ENCODE peak calls at places on chromosomes 5 and 9, in nine cellular contexts. One of them, this sample, is unnamed.

GRCh38 chr5:156406023-156406422 is 79.1 kb downstream of the SGCD start:
- DNase-seq in foreskin keratinocyte: no peak
- DNase-seq in astrocyte: no peak
- DNase-seq in D721Med: no peak
- DNase-seq in foreskin fibroblast: no peak
- DNase-seq in astrocyte of the spinal cord: no peak
- DNase-seq in endothelial cell: no peak
- DNase-seq in neural crest cell: no peak
- DNase-seq in left ventricle myocardium inferior: no peak
- DNase-seq in this sample: no peak

GRCh38 chr5:87576867-87577266 is 164.1 kb upstream of the CCNH start:
- DNase-seq in foreskin fibroblast: no peak
- DNase-seq in D721Med: no peak
- DNase-seq in astrocyte: no peak
- DNase-seq in foreskin keratinocyte: no peak
- DNase-seq in left ventricle myocardium inferior: no peak
- DNase-seq in neural crest cell: no peak
- DNase-seq in astrocyte of the spinal cord: no peak
- DNase-seq in endothelial cell: no peak
- DNase-seq in this sample: no peak

GRCh38 chr5:156913355-156913718 is 49.7 kb downstream of the TIMD4 start:
- DNase-seq in foreskin keratinocyte: no peak
- DNase-seq in astrocyte of the spinal cord: no peak
- DNase-seq in D721Med: no peak
- DNase-seq in foreskin fibroblast: no peak
- DNase-seq in endothelial cell: no peak
- DNase-seq in left ventricle myocardium inferior: no peak
- DNase-seq in neural crest cell: no peak
- DNase-seq in astrocyte: no peak
- DNase-seq in this sample: no peak

GRCh38 chr9:112322701-112323377 is 10.6 kb downstream of the PTBP3 start:
- DNase-seq in foreskin fibroblast: no peak
- DNase-seq in left ventricle myocardium inferior: no peak
- DNase-seq in neural crest cell: no peak
- DNase-seq in D721Med: no peak
- DNase-seq in foreskin keratinocyte: no peak
- DNase-seq in astrocyte: no peak
- DNase-seq in astrocyte of the spinal cord: no peak
- DNase-seq in endothelial cell: no peak
- DNase-seq in this sample: no peak

GRCh38 chr5:51043740-51044139 is 339.5 kb upstream of the ISL1 start:
- DNase-seq in left ventricle myocardium inferior: no peak
- DNase-seq in endothelial cell: no peak
- DNase-seq in astrocyte: no peak
- DNase-seq in D721Med: no peak
- DNase-seq in foreskin fibroblast: no peak
- DNase-seq in astrocyte of the spinal cord: no peak
- DNase-seq in neural crest cell: no peak
- DNase-seq in foreskin keratinocyte: peak; percentile 47
- DNase-seq in this sample: no peak

GRCh38 chr9:131697908-131698714 is 41.8 kb downstream of the RAPGEF1 start:
- DNase-seq in foreskin keratinocyte: no peak
- DNase-seq in neural crest cell: no peak
- DNase-seq in left ventricle myocardium inferior: no peak
- DNase-seq in astrocyte: no peak
- DNase-seq in D721Med: no peak
- DNase-seq in endothelial cell: no peak
- DNase-seq in foreskin fibroblast: no peak
- DNase-seq in astrocyte of the spinal cord: no peak
- DNase-seq in this sample: no peak

GRCh38 chr5:92761585-92761984 is 819.4 kb downstream of the NR2F1-AS1 start:
- DNase-seq in astrocyte of the spinal cord: no peak
- DNase-seq in neural crest cell: no peak
- DNase-seq in endothelial cell: no peak
- DNase-seq in astrocyte: no peak
- DNase-seq in foreskin keratinocyte: no peak
- DNase-seq in D721Med: no peak
- DNase-seq in left ventricle myocardium inferior: no peak
- DNase-seq in foreskin fibroblast: no peak
- DNase-seq in this sample: no peak

GRCh38 chr5:42923710-42924109 is 112.0 kb upstream of the SELENOP start:
- DNase-seq in neural crest cell: no peak
- DNase-seq in D721Med: no peak
- DNase-seq in endothelial cell: no peak
- DNase-seq in astrocyte: no peak
- DNase-seq in left ventricle myocardium inferior: no peak
- DNase-seq in foreskin keratinocyte: no peak
- DNase-seq in foreskin fibroblast: no peak
- DNase-seq in astrocyte of the spinal cord: no peak
- DNase-seq in this sample: no peak

GRCh38 chr5:134438641-134439621 is 27.2 kb upstream of the CDKN2AIPNL start:
- DNase-seq in foreskin keratinocyte: peak; percentile 98
- DNase-seq in D721Med: no peak
- DNase-seq in astrocyte: peak; percentile 96
- DNase-seq in left ventricle myocardium inferior: peak; percentile 78
- DNase-seq in foreskin fibroblast: peak; percentile 98
- DNase-seq in astrocyte of the spinal cord: peak; percentile 86
- DNase-seq in endothelial cell: no peak
- DNase-seq in neural crest cell: no peak
- DNase-seq in this sample: no peak

GRCh38 chr5:98474211-98474610 is 299.3 kb upstream of the RGMB start:
- DNase-seq in astrocyte: no peak
- DNase-seq in endothelial cell: no peak
- DNase-seq in neural crest cell: no peak
- DNase-seq in foreskin keratinocyte: no peak
- DNase-seq in left ventricle myocardium inferior: no peak
- DNase-seq in D721Med: no peak
- DNase-seq in foreskin fibroblast: no peak
- DNase-seq in astrocyte of the spinal cord: no peak
- DNase-seq in this sample: no peak

GRCh38 chr5:73856972-73857371 is 231.0 kb downstream of the ARHGEF28 start:
- DNase-seq in neural crest cell: no peak
- DNase-seq in foreskin fibroblast: no peak
- DNase-seq in endothelial cell: no peak
- DNase-seq in astrocyte: no peak
- DNase-seq in left ventricle myocardium inferior: no peak
- DNase-seq in D721Med: no peak
- DNase-seq in astrocyte of the spinal cord: no peak
- DNase-seq in foreskin keratinocyte: no peak
- DNase-seq in this sample: no peak

GRCh38 chr5:102450313-102450990 is 48.3 kb downstream of the SLCO6A1 start:
- DNase-seq in endothelial cell: no peak
- DNase-seq in foreskin fibroblast: no peak
- DNase-seq in astrocyte: no peak
- DNase-seq in left ventricle myocardium inferior: no peak
- DNase-seq in astrocyte of the spinal cord: no peak
- DNase-seq in D721Med: no peak
- DNase-seq in foreskin keratinocyte: no peak
- DNase-seq in neural crest cell: no peak
- DNase-seq in this sample: no peak

GRCh38 chr5:143245929-143246561 is 157.4 kb downstream of the NR3C1 start:
- DNase-seq in D721Med: no peak
- DNase-seq in neural crest cell: no peak
- DNase-seq in foreskin fibroblast: peak; percentile 91
- DNase-seq in left ventricle myocardium inferior: no peak
- DNase-seq in astrocyte of the spinal cord: peak; percentile 95
- DNase-seq in endothelial cell: no peak
- DNase-seq in foreskin keratinocyte: peak; percentile 87
- DNase-seq in astrocyte: peak; percentile 97
- DNase-seq in this sample: no peak

GRCh38 chr5:68362331-68362730 is 146.8 kb downstream of the PIK3R1 start:
- DNase-seq in endothelial cell: no peak
- DNase-seq in D721Med: no peak
- DNase-seq in foreskin keratinocyte: no peak
- DNase-seq in astrocyte of the spinal cord: no peak
- DNase-seq in neural crest cell: no peak
- DNase-seq in astrocyte: no peak
- DNase-seq in foreskin fibroblast: no peak
- DNase-seq in left ventricle myocardium inferior: no peak
- DNase-seq in this sample: no peak

GRCh38 chr9:8963882-8964281 is 1164.3 kb upstream of the DMAC1 start:
- DNase-seq in foreskin fibroblast: no peak
- DNase-seq in neural crest cell: no peak
- DNase-seq in foreskin keratinocyte: no peak
- DNase-seq in D721Med: no peak
- DNase-seq in astrocyte: no peak
- DNase-seq in endothelial cell: no peak
- DNase-seq in left ventricle myocardium inferior: no peak
- DNase-seq in astrocyte of the spinal cord: no peak
- DNase-seq in this sample: no peak

GRCh38 chr5:163459888-163460561 is at the start of gene NUDCD2:
- DNase-seq in left ventricle myocardium inferior: peak; percentile 93
- DNase-seq in foreskin fibroblast: peak; percentile 98
- DNase-seq in D721Med: no peak
- DNase-seq in astrocyte of the spinal cord: peak; percentile 98
- DNase-seq in endothelial cell: peak; percentile 94
- DNase-seq in astrocyte: peak; percentile 97
- DNase-seq in foreskin keratinocyte: peak; percentile 94
- DNase-seq in neural crest cell: peak; percentile 93
- DNase-seq in this sample: peak; percentile 97
- TF ChIP-seq CTCF in left ventricle myocardium inferior: peak; percentile 40
- TF ChIP-seq CTCF in foreskin fibroblast: peak; percentile 8
- TF ChIP-seq CTCF in D721Med: peak; percentile 17
- TF ChIP-seq CTCF in astrocyte of the spinal cord: peak; percentile 44
- TF ChIP-seq CTCF in endothelial cell: no peak
- TF ChIP-seq CTCF in astrocyte: no peak
- TF ChIP-seq CTCF in foreskin keratinocyte: peak; percentile 51
- TF ChIP-seq CTCF in neural crest cell: peak; percentile 46
- TF ChIP-seq CTCF in this sample: no peak

GRCh38 chr5:17187401-17187800 is 30.0 kb upstream of the BASP1 start:
- DNase-seq in astrocyte: peak; percentile 76
- DNase-seq in foreskin fibroblast: no peak
- DNase-seq in endothelial cell: no peak
- DNase-seq in left ventricle myocardium inferior: no peak
- DNase-seq in foreskin keratinocyte: peak; percentile 64
- DNase-seq in astrocyte of the spinal cord: peak; percentile 30
- DNase-seq in D721Med: peak; percentile 51
- DNase-seq in neural crest cell: no peak
- DNase-seq in this sample: no peak

GRCh38 chr5:17190242-17190778 is 27.1 kb upstream of the BASP1 start:
- DNase-seq in left ventricle myocardium inferior: no peak
- DNase-seq in endothelial cell: peak; percentile 55
- DNase-seq in astrocyte of the spinal cord: peak; percentile 81
- DNase-seq in astrocyte: peak; percentile 54
- DNase-seq in neural crest cell: peak; percentile 48
- DNase-seq in D721Med: no peak
- DNase-seq in foreskin fibroblast: peak; percentile 62
- DNase-seq in foreskin keratinocyte: no peak
- DNase-seq in this sample: no peak

GRCh38 chr5:17190799-17191391 is 26.5 kb upstream of the BASP1 start:
- DNase-seq in astrocyte of the spinal cord: no peak
- DNase-seq in astrocyte: peak; percentile 70
- DNase-seq in neural crest cell: no peak
- DNase-seq in endothelial cell: no peak
- DNase-seq in foreskin keratinocyte: no peak
- DNase-seq in D721Med: no peak
- DNase-seq in foreskin fibroblast: no peak
- DNase-seq in left ventricle myocardium inferior: no peak
- DNase-seq in this sample: no peak

GRCh38 chr5:17192191-17192590 is 25.2 kb upstream of the BASP1 start:
- DNase-seq in D721Med: no peak
- DNase-seq in neural crest cell: no peak
- DNase-seq in foreskin fibroblast: no peak
- DNase-seq in left ventricle myocardium inferior: no peak
- DNase-seq in foreskin keratinocyte: no peak
- DNase-seq in astrocyte of the spinal cord: no peak
- DNase-seq in astrocyte: no peak
- DNase-seq in endothelial cell: no peak
- DNase-seq in this sample: no peak

DNA sequence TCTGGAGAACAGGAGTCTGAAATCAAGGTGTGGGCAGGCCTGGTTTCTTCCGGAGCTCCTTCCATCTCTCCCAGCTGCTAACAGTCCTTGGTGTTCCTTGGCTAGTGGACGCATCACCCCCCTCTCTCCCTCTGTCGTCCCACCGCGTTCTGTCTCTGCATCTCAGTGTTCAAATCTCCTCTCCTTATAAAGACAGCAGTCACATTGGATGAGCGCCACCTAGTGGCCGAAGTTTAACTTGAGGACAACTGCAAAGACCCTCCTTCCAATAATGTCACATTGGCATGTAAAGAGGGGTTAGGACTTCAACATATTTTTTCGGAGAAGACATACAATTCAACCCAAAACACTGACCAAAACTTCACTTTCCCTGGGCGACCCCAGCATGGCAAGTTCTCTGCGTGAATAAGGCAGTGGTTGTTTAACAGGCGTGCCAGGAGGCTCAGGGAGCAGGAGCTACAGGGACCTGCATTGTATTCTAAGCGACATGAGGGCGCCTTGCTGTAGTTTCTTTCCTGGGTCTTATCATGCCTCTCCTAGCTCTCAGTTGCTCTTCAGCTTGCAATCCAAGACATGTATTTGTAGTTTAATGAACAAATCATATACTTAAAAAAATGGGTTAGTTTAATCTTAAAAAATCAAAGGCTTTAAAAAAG is 27.9 kb upstream of the BASP1 start:
- DNase-seq in neural crest cell: peak; percentile 93
- DNase-seq in astrocyte of the spinal cord: peak; percentile 85
- DNase-seq in astrocyte: peak; percentile 57
- DNase-seq in foreskin keratinocyte: no peak
- DNase-seq in D721Med: peak; percentile 24
- DNase-seq in left ventricle myocardium inferior: peak; percentile 70
- DNase-seq in endothelial cell: peak; percentile 84
- DNase-seq in foreskin fibroblast: peak; percentile 68
- DNase-seq in this sample: peak; percentile 88
- TF ChIP-seq CTCF in neural crest cell: peak; percentile 94
- TF ChIP-seq CTCF in astrocyte of the spinal cord: peak; percentile 77
- TF ChIP-seq CTCF in astrocyte: peak; percentile 80
- TF ChIP-seq CTCF in foreskin keratinocyte: peak; percentile 89
- TF ChIP-seq CTCF in D721Med: peak; percentile 83
- TF ChIP-seq CTCF in left ventricle myocardium inferior: peak; percentile 86
- TF ChIP-seq CTCF in endothelial cell: peak; percentile 96
- TF ChIP-seq CTCF in foreskin fibroblast: peak; percentile 73
- TF ChIP-seq CTCF in this sample: peak; percentile 94

GRCh38 chr5:81408496-81408895 is 14.6 kb upstream of the ACOT12 start:
- DNase-seq in foreskin fibroblast: no peak
- DNase-seq in astrocyte of the spinal cord: no peak
- DNase-seq in foreskin keratinocyte: no peak
- DNase-seq in left ventricle myocardium inferior: no peak
- DNase-seq in astrocyte: no peak
- DNase-seq in endothelial cell: no peak
- DNase-seq in D721Med: no peak
- DNase-seq in neural crest cell: no peak
- DNase-seq in this sample: no peak
- TF ChIP-seq CTCF in foreskin fibroblast: no peak
- TF ChIP-seq CTCF in astrocyte of the spinal cord: no peak
- TF ChIP-seq CTCF in foreskin keratinocyte: no peak
- TF ChIP-seq CTCF in left ventricle myocardium inferior: no peak
- TF ChIP-seq CTCF in astrocyte: no peak
- TF ChIP-seq CTCF in endothelial cell: no peak
- TF ChIP-seq CTCF in D721Med: no peak
- TF ChIP-seq CTCF in neural crest cell: no peak
- TF ChIP-seq CTCF in this sample: no peak

DNA sequence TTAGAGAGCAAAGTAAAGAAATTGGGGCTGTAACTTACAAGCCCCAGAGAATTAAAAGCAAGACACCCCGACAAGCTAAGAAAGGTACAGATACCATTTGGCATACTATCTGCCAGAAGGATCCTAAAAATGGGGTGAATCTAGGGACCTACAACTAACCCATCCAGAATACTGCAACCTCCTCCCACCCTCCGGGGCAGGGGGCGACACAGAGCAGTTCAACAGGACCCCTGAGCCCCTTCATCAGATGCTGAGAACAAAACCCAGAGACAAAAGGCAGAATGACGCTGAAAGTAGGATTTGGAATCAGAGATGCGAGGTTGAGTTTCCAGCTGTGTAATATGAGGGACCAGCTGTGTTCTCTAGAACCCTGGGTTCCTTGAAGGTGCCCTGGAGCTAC is 71.2 kb downstream of the EPB41L4B start:
- DNase-seq in D721Med: no peak
- DNase-seq in astrocyte: no peak
- DNase-seq in foreskin keratinocyte: no peak
- DNase-seq in neural crest cell: no peak
- DNase-seq in endothelial cell: peak; percentile 25
- DNase-seq in left ventricle myocardium inferior: no peak
- DNase-seq in astrocyte of the spinal cord: no peak
- DNase-seq in foreskin fibroblast: no peak
- DNase-seq in this sample: peak; percentile 54
- TF ChIP-seq CTCF in D721Med: no peak
- TF ChIP-seq CTCF in astrocyte: no peak
- TF ChIP-seq CTCF in foreskin keratinocyte: no peak
- TF ChIP-seq CTCF in neural crest cell: no peak
- TF ChIP-seq CTCF in endothelial cell: no peak
- TF ChIP-seq CTCF in left ventricle myocardium inferior: no peak
- TF ChIP-seq CTCF in astrocyte of the spinal cord: peak; percentile 27
- TF ChIP-seq CTCF in foreskin fibroblast: no peak
- TF ChIP-seq CTCF in this sample: peak; percentile 33

This sample was measured in glutamatergic neuron.